ENCODE peak calls at places on chromosome 11, in five cellular contexts. Y is H54, A is NCI-H446 treated with DMSO at 0.1 percent for 48 hours, S is HEK293T, C is H9. R is an unnamed sample.

GRCh38 chr11:2664331-2664730 is 35.5 kb downstream of the KCNQ1OT1 start:
- DNase-seq in A (no peak), S (no peak), C (no peak), Y (no peak), R (no peak)

GRCh38 chr11:130213143-130213978 is 53.8 kb downstream of the ST14 start:
- DNase-seq in S (peak), A (no peak), C (peak), Y (peak), R (no peak)

GRCh38 chr11:78030429-78031325 is 7.6 kb upstream of the KCTD14 start:
- DNase-seq in Y (no peak), C (no peak), A (peak), S (no peak), R (no peak)

GRCh38 chr11:35265755-35266454 is 126.9 kb downstream of the CD44 start:
- DNase-seq in S (no peak), Y (no peak), C (no peak), A (no peak), R (no peak)

GRCh38 chr11:17156283-17156682 is 51.5 kb downstream of the PIK3C2A start:
- DNase-seq in C (no peak), Y (no peak), S (no peak), A (no peak), R (no peak)

GRCh38 chr11:117743121-117743815 is 53.7 kb downstream of the DSCAML1 start:
- DNase-seq in S (no peak), Y (no peak), A (no peak), C (no peak), R (no peak)

GRCh38 chr11:44530413-44531115 is 34.9 kb upstream of the CD82 start:
- DNase-seq in A (no peak), S (no peak), C (no peak), Y (no peak), R (no peak)

GRCh38 chr11:2089536-2090165 is 49.5 kb downstream of the IGF2 start:
- DNase-seq in A (no peak), S (peak), Y (peak), C (peak), R (no peak)

GRCh38 chr11:11993814-11994213 is 14.6 kb downstream of the DKK3 start:
- DNase-seq in A (no peak), C (peak), Y (peak), S (no peak), R (no peak)

GRCh38 chr11:118898400-118899295 is 15.0 kb downstream of the CXCR5 start:
- DNase-seq in S (no peak), C (no peak), A (no peak), Y (no peak), R (no peak)

GRCh38 chr11:33214187-33214586 is 43.0 kb upstream of the HIPK3 start:
- DNase-seq in S (no peak), C (no peak), A (no peak), Y (no peak), R (no peak)

GRCh38 chr11:35968386-35969088 is 24.7 kb downstream of the LDLRAD3 start:
- DNase-seq in Y (no peak), A (peak), S (no peak), C (no peak), R (no peak)

GRCh38 chr11:78787696-78788095 is 213.0 kb upstream of the NARS2 start:
- DNase-seq in Y (no peak), S (no peak), A (no peak), C (no peak), R (no peak)

GRCh38 chr11:16876840-16877239 is 137.4 kb downstream of the PLEKHA7 start:
- DNase-seq in C (no peak), Y (no peak), A (no peak), S (no peak), R (no peak)

GRCh38 chr11:22491826-22492225 is 133.8 kb downstream of the FANCF start:
- DNase-seq in S (peak), A (peak), C (peak), Y (no peak), R (no peak)

GRCh38 chr11:58058276-58059010 is 27.7 kb downstream of the OR6Q1 start:
- DNase-seq in A (no peak), C (no peak), S (no peak), Y (no peak), R (no peak)

GRCh38 chr11:127042445-127042844 is 41.9 kb upstream of the KIRREL3 start:
- DNase-seq in A (no peak), Y (peak), C (no peak), S (no peak), R (no peak)

R was measured in HS-27A.